ENCODE peak calls at places on chromosome 1, in four cellular contexts. One of them, this sample, is unnamed. For H3K9me3, the result is how much of the 10 kb centered on the place peaks cover.

GRCh38 chr1:9689971-9690381 is 38.4 kb downstream of the PIK3CD start:
- DNase-seq in pancreas: peak
- DNase-seq in A549: no peak
- DNase-seq in breast epithelium: peak
- DNase-seq in this sample: peak

GRCh38 chr1:164644774-164645634 is 86.0 kb downstream of the PBX1 start:
- DNase-seq in pancreas: no peak
- DNase-seq in A549: no peak
- DNase-seq in breast epithelium: no peak
- DNase-seq in this sample: no peak

GRCh38 chr1:43822040-43822439 is 111.6 kb upstream of the ARTN start:
- DNase-seq in pancreas: no peak
- DNase-seq in A549: peak
- DNase-seq in breast epithelium: no peak
- DNase-seq in this sample: no peak

GRCh38 chr1:89358287-89358893 is 5.5 kb upstream of the GBP6 start:
- DNase-seq in pancreas: peak
- DNase-seq in A549: peak
- DNase-seq in breast epithelium: peak
- DNase-seq in this sample: peak

GRCh38 chr1:81313289-81313688 is 487.4 kb upstream of the ADGRL2 start:
- DNase-seq in pancreas: no peak
- DNase-seq in A549: no peak
- DNase-seq in breast epithelium: no peak
- DNase-seq in this sample: no peak

GRCh38 chr1:234393190-234393589 is 19.9 kb downstream of the COA6 start:
- DNase-seq in pancreas: no peak
- DNase-seq in A549: no peak
- DNase-seq in breast epithelium: no peak
- DNase-seq in this sample: no peak

GRCh38 chr1:192159769-192160168 is 1.5 kb downstream of the RGS18 start:
- DNase-seq in pancreas: no peak
- DNase-seq in A549: no peak
- DNase-seq in breast epithelium: no peak
- DNase-seq in this sample: no peak

GRCh38 chr1:197195100-197195499 is 48.6 kb upstream of the ASPM start:
- DNase-seq in pancreas: no peak
- DNase-seq in A549: no peak
- DNase-seq in breast epithelium: no peak
- DNase-seq in this sample: no peak

GRCh38 chr1:193473932-193474331 is 287.5 kb upstream of the B3GALT2 start:
- DNase-seq in pancreas: no peak
- DNase-seq in A549: no peak
- DNase-seq in breast epithelium: no peak
- DNase-seq in this sample: no peak

GRCh38 chr1:159845751-159846531 is 16.5 kb downstream of the VSIG8 start:
- DNase-seq in pancreas: no peak
- DNase-seq in A549: no peak
- DNase-seq in breast epithelium: no peak
- DNase-seq in this sample: no peak

GRCh38 chr1:111199881-111200801 is at the start of gene DENND2D:
- DNase-seq in pancreas: peak
- DNase-seq in A549: no peak
- DNase-seq in breast epithelium: peak
- DNase-seq in this sample: peak

GRCh38 chr1:207024202-207025143 is 8.1 kb downstream of the C1orf116 start:
- DNase-seq in pancreas: no peak
- DNase-seq in A549: no peak
- DNase-seq in breast epithelium: no peak
- DNase-seq in this sample: no peak

GRCh38 chr1:12473596-12474329 is 144.2 kb downstream of the DHRS3 start:
- DNase-seq in pancreas: no peak
- DNase-seq in A549: peak
- DNase-seq in breast epithelium: no peak
- DNase-seq in this sample: peak

GRCh38 chr1:221458430-221459156 is 283.3 kb downstream of the DUSP10 start:
- DNase-seq in pancreas: no peak
- DNase-seq in A549: no peak
- DNase-seq in breast epithelium: no peak
- DNase-seq in this sample: no peak

GRCh38 chr1:22584001-22584557 is 20.8 kb downstream of the EPHA8 start:
- DNase-seq in pancreas: no peak
- DNase-seq in A549: no peak
- DNase-seq in breast epithelium: no peak
- DNase-seq in this sample: no peak

GRCh38 chr1:30159015-30159414 is 564.4 kb downstream of the MATN1 start:
- DNase-seq in pancreas: no peak
- DNase-seq in A549: no peak
- DNase-seq in breast epithelium: no peak
- DNase-seq in this sample: no peak

GRCh38 chr1:1919304-1920056 is 401 bp upstream of the TMEM52 start:
- DNase-seq in pancreas: peak
- DNase-seq in A549: peak
- DNase-seq in breast epithelium: peak
- DNase-seq in this sample: peak

GRCh38 chr1:958823-959729 is at the start of gene NOC2L:
- DNase-seq in pancreas: peak
- DNase-seq in A549: peak
- DNase-seq in breast epithelium: peak
- DNase-seq in this sample: peak

GRCh38 chr1:55311057-55311631 is 96.0 kb upstream of the USP24 start:
- DNase-seq in pancreas: no peak
- DNase-seq in A549: peak
- DNase-seq in breast epithelium: no peak
- DNase-seq in this sample: no peak

GRCh38 chr1:201015551-201016091 is 7.9 kb downstream of the KIF21B start:
- DNase-seq in pancreas: no peak
- DNase-seq in A549: no peak
- DNase-seq in breast epithelium: no peak
- DNase-seq in this sample: no peak

GRCh38 chr1:26787381-26787705 is 407 bp upstream of the PIGV start:
- DNase-seq in pancreas: no peak
- DNase-seq in A549: no peak
- DNase-seq in breast epithelium: no peak
- DNase-seq in this sample: no peak

GRCh38 chr1:28971980-28972771 is 57.8 kb downstream of the EPB41 start:
- DNase-seq in pancreas: no peak
- DNase-seq in A549: peak
- DNase-seq in breast epithelium: no peak
- DNase-seq in this sample: no peak

GRCh38 chr1:211493865-211494653 is 2.1 kb upstream of the RD3 start:
- DNase-seq in pancreas: no peak
- DNase-seq in A549: no peak
- DNase-seq in breast epithelium: no peak
- DNase-seq in this sample: no peak

GRCh38 chr1:45945426-45945825 is 142.0 kb downstream of the MAST2 start:
- DNase-seq in pancreas: peak
- DNase-seq in A549: no peak
- DNase-seq in breast epithelium: no peak
- DNase-seq in this sample: no peak

GRCh38 chr1:185971688-185972087 is 237.5 kb downstream of the HMCN1 start:
- DNase-seq in pancreas: no peak
- DNase-seq in A549: no peak
- DNase-seq in breast epithelium: no peak
- DNase-seq in this sample: no peak

GRCh38 chr1:61202854-61203603 is 120.7 kb downstream of the NFIA start:
- DNase-seq in pancreas: no peak
- DNase-seq in A549: no peak
- DNase-seq in breast epithelium: no peak
- DNase-seq in this sample: no peak

GRCh38 chr1:187655163-187655562 is 826.4 kb downstream of the PLA2G4A start:
- DNase-seq in pancreas: no peak
- DNase-seq in A549: peak
- DNase-seq in breast epithelium: no peak
- DNase-seq in this sample: no peak

GRCh38 chr1:59678809-59679228 is 135.9 kb upstream of the HOOK1 start:
- DNase-seq in pancreas: no peak
- DNase-seq in A549: peak
- DNase-seq in breast epithelium: no peak
- DNase-seq in this sample: no peak

GRCh38 chr1:69414574-69414973 is 153.1 kb upstream of the LRRC7 start:
- DNase-seq in pancreas: no peak
- DNase-seq in A549: no peak
- DNase-seq in breast epithelium: no peak
- DNase-seq in this sample: no peak

GRCh38 chr1:69410893-69411292 is 156.8 kb upstream of the LRRC7 start:
- DNase-seq in pancreas: peak
- DNase-seq in A549: no peak
- DNase-seq in breast epithelium: no peak
- DNase-seq in this sample: no peak

GRCh38 chr1:69409731-69410456 is 157.8 kb upstream of the LRRC7 start:
- DNase-seq in pancreas: peak
- DNase-seq in A549: no peak
- DNase-seq in breast epithelium: no peak
- DNase-seq in this sample: no peak

GRCh38 chr1:69410457-69410850 is 157.3 kb upstream of the LRRC7 start:
- DNase-seq in pancreas: peak
- DNase-seq in A549: no peak
- DNase-seq in breast epithelium: no peak
- DNase-seq in this sample: no peak

GRCh38 chr1:69413129-69413528 is 154.6 kb upstream of the LRRC7 start:
- DNase-seq in pancreas: no peak
- DNase-seq in A549: no peak
- DNase-seq in breast epithelium: no peak
- DNase-seq in this sample: no peak
- H3K9me3 ChIP-seq in pancreas: under half
- H3K9me3 ChIP-seq in A549: under half
- H3K9me3 ChIP-seq in breast epithelium: under half
- H3K9me3 ChIP-seq in this sample: under half

DNA sequence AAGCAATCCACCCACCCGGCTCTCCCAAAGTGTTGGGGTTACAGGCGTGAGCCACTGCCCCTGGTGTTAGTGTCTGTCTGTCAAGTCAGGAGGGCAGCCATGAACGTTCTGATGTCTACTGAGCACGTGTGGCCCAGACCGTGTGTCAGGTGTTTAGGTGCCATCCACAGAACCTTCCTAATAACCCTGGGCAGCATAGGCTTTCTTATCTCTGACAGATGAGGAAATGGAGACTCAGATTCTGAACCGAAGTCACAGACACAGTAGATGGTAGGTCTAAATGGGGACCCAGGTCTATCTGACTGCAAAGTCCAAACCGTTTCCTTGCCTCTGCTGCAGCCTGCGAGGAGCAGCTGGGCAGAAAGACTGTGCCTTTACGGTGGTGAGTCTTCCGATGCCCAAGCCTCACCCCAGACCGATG is 622 bp upstream of the IL6R start:
- DNase-seq in pancreas: no peak
- DNase-seq in A549: no peak
- DNase-seq in breast epithelium: no peak
- DNase-seq in this sample: no peak
- H3K4me3 ChIP-seq in pancreas: peak
- H3K4me3 ChIP-seq in A549: peak
- H3K4me3 ChIP-seq in breast epithelium: peak
- H3K4me3 ChIP-seq in this sample: peak

DNA sequence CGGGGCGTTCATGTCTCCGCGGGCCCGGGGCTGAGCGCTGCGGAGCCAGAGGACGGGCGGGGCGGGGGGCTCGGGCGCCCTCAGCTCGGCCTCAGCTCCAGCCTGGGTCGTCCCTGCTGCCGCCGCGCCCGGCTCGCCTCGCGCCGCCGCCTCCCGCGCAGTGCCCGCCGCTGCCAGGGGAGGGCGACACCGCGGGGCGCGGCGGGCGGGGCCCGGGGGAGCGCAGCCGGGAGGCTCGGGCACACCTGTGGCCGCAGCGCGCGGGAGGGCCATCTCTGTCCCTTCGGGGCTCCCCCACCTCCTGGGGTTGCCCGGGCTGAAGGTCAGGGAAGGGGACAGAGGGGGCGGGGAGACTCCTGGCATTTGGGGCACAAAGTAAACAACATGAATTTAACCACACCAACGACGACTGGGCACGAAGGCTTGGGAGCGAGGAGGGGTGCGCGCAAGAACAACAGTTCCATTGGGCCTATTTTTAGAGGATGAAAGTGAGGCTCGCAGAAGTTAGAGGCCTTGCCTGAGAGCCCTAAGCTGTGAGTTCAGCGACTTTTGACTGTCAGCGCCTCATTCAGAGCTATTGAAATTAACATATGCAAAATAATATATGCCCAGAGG is at the start of gene FAM131C:
- DNase-seq in pancreas: peak
- DNase-seq in A549: peak
- DNase-seq in breast epithelium: no peak
- DNase-seq in this sample: no peak
- TF ChIP-seq CTCF in pancreas: peak
- TF ChIP-seq CTCF in A549: peak
- TF ChIP-seq CTCF in breast epithelium: peak
- TF ChIP-seq CTCF in this sample: peak

DNA sequence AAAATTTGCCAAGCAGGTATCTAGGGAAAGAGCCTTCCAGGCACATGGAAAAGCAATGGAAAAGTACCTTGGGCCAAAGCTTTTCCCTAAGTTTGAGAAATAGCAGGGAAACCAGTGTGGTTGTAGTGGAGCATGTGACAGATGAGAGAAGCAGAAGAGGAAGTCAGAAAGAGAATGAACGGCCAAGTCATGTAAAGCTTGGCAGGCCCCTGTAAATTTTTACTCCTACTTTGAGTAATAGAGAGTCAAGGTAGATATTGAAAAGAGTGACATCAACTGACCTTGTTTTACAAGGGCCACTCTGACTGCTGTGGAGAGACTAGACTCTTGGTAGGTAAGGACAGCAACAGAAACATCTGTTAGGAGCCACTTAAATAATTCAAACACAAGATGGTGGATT is 180.9 kb upstream of the PRMT6 start:
- DNase-seq in pancreas: no peak
- DNase-seq in A549: no peak
- DNase-seq in breast epithelium: no peak
- DNase-seq in this sample: no peak
- H3K9me3 ChIP-seq in pancreas: under half
- H3K9me3 ChIP-seq in A549: under half
- H3K9me3 ChIP-seq in breast epithelium: under half
- H3K9me3 ChIP-seq in this sample: under half